ENCODE peak calls at places on chromosomes 5 and 9, in eight cellular contexts. B is body of pancreas, P is spleen, O is A549, M is H1, G is heart left ventricle, D is HepG2, N is Peyer's patch. I is an unnamed sample.

GRCh38 chr5:123659495-123659894 is 147.5 kb downstream of the CSNK1G3 start:
- DNase-seq in B (no peak), P (no peak), O (no peak), M (no peak), G (no peak), D (no peak), N (no peak), I (no peak)

GRCh38 chr5:148796931-148797330 is 29.5 kb upstream of the ADRB2 start:
- DNase-seq in B (no peak), P (no peak), O (no peak), M (no peak), G (no peak), D (no peak), N (no peak), I (no peak)

GRCh38 chr9:89563511-89564256 is 41.1 kb upstream of the GADD45G start:
- DNase-seq in B (no peak), P (no peak), O (no peak), M (no peak), G (no peak), D (no peak), N (no peak), I (no peak)

GRCh38 chr5:54646285-54647101 is 128.9 kb downstream of the SNX18 start:
- DNase-seq in B (no peak), P (peak; percentile 94), O (peak; percentile 2), M (peak; percentile 46), G (peak; percentile 92), D (no peak), N (peak; percentile 89), I (peak; percentile 13)

GRCh38 chr5:38148021-38148625 is 110.2 kb upstream of the EGFLAM start:
- DNase-seq in B (no peak), P (no peak), O (no peak), M (no peak), G (no peak), D (peak; percentile 99), N (no peak), I (no peak)

GRCh38 chr5:151591144-151591819 is at the start of gene FAT2:
- DNase-seq in B (no peak), P (no peak), O (no peak), M (peak; percentile 53), G (no peak), D (no peak), N (no peak), I (peak; percentile 70)

GRCh38 chr9:132210472-132211145 is 48.8 kb downstream of the NTNG2 start:
- DNase-seq in B (no peak), P (no peak), O (no peak), M (no peak), G (no peak), D (no peak), N (no peak), I (no peak)

GRCh38 chr9:81113408-81114124 is 575.8 kb downstream of the TLE1 start:
- DNase-seq in B (no peak), P (no peak), O (no peak), M (no peak), G (no peak), D (no peak), N (no peak), I (no peak)

GRCh38 chr9:109458453-109459211 is 39.5 kb downstream of the PTPN3 start:
- DNase-seq in B (no peak), P (no peak), O (no peak), M (no peak), G (no peak), D (no peak), N (no peak), I (no peak)

GRCh38 chr5:179267671-179268071 is 77.6 kb downstream of the ADAMTS2 start:
- DNase-seq in B (peak; percentile 8), P (peak; percentile 70), O (no peak), M (peak; percentile 36), G (no peak), D (no peak), N (peak; percentile 37), I (no peak)

GRCh38 chr9:120383999-120384924 is 195.7 kb downstream of the CDK5RAP2 start:
- DNase-seq in B (peak; percentile 70), P (peak; percentile 69), O (no peak), M (no peak), G (peak; percentile 37), D (peak; percentile 93), N (no peak), I (no peak)

GRCh38 chr9:89440548-89440947 is 57.4 kb downstream of the SEMA4D start:
- DNase-seq in B (no peak), P (peak; percentile 82), O (no peak), M (no peak), G (no peak), D (no peak), N (no peak), I (peak; percentile 77)

GRCh38 chr5:174733091-174733690 is 8.8 kb downstream of the MSX2 start:
- DNase-seq in B (no peak), P (no peak), O (no peak), M (peak; percentile 69), G (no peak), D (no peak), N (no peak), I (no peak)

GRCh38 chr5:39661026-39661779 is 236.4 kb upstream of the DAB2 start:
- DNase-seq in B (no peak), P (no peak), O (no peak), M (no peak), G (no peak), D (no peak), N (no peak), I (no peak)

GRCh38 chr5:123496892-123497291 is 15.1 kb upstream of the CSNK1G3 start:
- DNase-seq in B (peak; percentile 66), P (no peak), O (no peak), M (no peak), G (no peak), D (no peak), N (no peak), I (no peak)

GRCh38 chr9:12996971-12997370 is 222.2 kb downstream of the LURAP1L start:
- DNase-seq in B (no peak), P (no peak), O (no peak), M (no peak), G (no peak), D (no peak), N (no peak), I (no peak)

GRCh38 chr9:133423216-133423615 is 1.0 kb downstream of the ADAMTS13 start:
- DNase-seq in B (no peak), P (no peak), O (no peak), M (no peak), G (no peak), D (no peak), N (no peak), I (no peak)

GRCh38 chr5:68122439-68122906 is 93.1 kb upstream of the PIK3R1 start:
- DNase-seq in B (no peak), P (no peak), O (no peak), M (no peak), G (no peak), D (no peak), N (peak; percentile 58), I (peak; percentile 23)

GRCh38 chr5:59562756-59563389 is 330.7 kb downstream of the PDE4D start:
- DNase-seq in B (peak; percentile 25), P (peak; percentile 88), O (peak; percentile 91), M (no peak), G (no peak), D (peak; percentile 69), N (peak; percentile 72), I (no peak)

DNA sequence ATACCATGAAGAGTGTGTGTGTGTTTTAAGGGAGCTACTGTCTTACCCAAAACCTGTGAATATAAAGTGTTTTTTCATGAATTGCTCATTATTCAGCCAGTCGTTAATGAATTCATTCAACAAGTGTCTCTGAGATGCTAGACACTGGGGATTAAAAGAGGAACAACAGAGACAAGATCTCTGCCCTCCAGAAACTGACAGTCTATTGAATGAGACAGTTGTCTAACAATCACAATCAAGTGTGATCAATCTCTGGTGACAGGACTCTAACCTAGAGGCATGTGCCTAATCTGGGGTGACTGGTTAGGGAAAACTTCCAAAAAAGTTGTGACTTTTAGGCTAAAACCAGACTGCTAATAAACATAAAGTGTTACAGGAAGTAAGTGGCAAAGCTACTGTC is 9.6 kb upstream of the UBE2D2 start:
- DNase-seq in B (no peak), P (no peak), O (no peak), M (no peak), G (no peak), D (no peak), N (no peak), I (no peak)
- H3K4me1 ChIP-seq in B (no peaks in the 10 kb centered on the region), P (no peaks in the 10 kb centered on the region), O (no peaks in the 10 kb centered on the region), M (no peaks in the 10 kb centered on the region), G (no peaks in the 10 kb centered on the region), D (peaks cover 36% of the 10 kb centered on the region), N (no peaks in the 10 kb centered on the region), I (no peaks in the 10 kb centered on the region)

GRCh38 chr5:178147406-178147805 is 6.3 kb downstream of the NHP2 start:
- DNase-seq in B (no peak), P (peak; percentile 59), O (no peak), M (no peak), G (no peak), D (no peak), N (no peak), I (no peak)
- TF ChIP-seq POLR2A in B (no peak), P (no peak), O (no peak), M (no peak), G (no peak), D (no peak), N (no peak), I (no peak)

DNA sequence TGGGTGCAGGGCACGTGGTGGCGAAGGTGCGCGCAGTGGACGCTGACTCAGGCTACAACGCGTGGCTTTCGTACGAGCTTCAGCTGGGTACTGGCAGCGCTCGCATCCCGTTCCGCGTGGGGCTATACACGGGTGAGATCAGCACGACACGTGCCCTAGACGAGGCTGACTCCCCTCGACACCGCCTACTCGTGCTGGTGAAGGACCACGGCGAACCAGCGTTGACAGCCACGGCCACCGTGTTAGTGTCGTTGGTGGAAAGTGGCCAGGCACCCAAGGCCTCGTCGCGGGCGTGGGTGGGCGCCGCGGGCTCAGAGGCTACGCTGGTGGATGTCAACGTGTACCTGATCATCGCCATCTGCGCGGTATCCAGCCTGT is 2.1 kb downstream of the PCDHA2 start:
- DNase-seq in B (no peak), P (no peak), O (no peak), M (no peak), G (no peak), D (no peak), N (no peak), I (no peak)
- H3K9me3 ChIP-seq in B (peaks cover 2% of the 10 kb centered on the region), P (peaks cover 99% of the 10 kb centered on the region), O (peaks cover 40% of the 10 kb centered on the region), M (peaks cover 3% of the 10 kb centered on the region), G (no peaks in the 10 kb centered on the region), D (peaks cover 35% of the 10 kb centered on the region), N (peaks cover 9% of the 10 kb centered on the region), I (no peaks in the 10 kb centered on the region)

GRCh38 chr5:172871982-172872381 is 37.9 kb downstream of the ERGIC1 start:
- DNase-seq in B (no peak), P (peak; percentile 77), O (no peak), M (no peak), G (no peak), D (no peak), N (no peak), I (no peak)
- H3K4me1 ChIP-seq in B (peaks cover 74% of the 10 kb centered on the region), P (peaks cover 92% of the 10 kb centered on the region), O (peaks cover 90% of the 10 kb centered on the region), M (peaks cover 21% of the 10 kb centered on the region), G (peaks cover 78% of the 10 kb centered on the region), D (peaks cover 69% of the 10 kb centered on the region), N (no peaks in the 10 kb centered on the region), I (peaks cover 43% of the 10 kb centered on the region)

I was measured in prostate gland.